ENCODE peak calls at places on chromosome 15, in nine cellular contexts. E is stimulated activated CD4-positive, alpha-beta T cell treated with anti-CD3 and anti-CD28 coated beads, Interleukin-2, amount 100 ng/mL, for 48 hours; B is brain microvascular endothelial cell; S is pulmonary artery endothelial cell; I is M059J; G is G401; W is cardiac fibroblast; D is CMK; P is memory B cell. O is an unnamed sample.

GRCh38 chr15:68517285-68517711 is 61.5 kb upstream of the CORO2B start:
- DNase-seq in E (no peak), B (no peak), S (no peak), I (no peak), G (no peak), W (no peak), D (no peak), P (no peak), O (peak)

GRCh38 chr15:64503197-64503596 is 42.8 kb downstream of the ZNF609 start:
- DNase-seq in E (no peak), B (peak), S (peak), I (peak), G (no peak), W (peak), D (no peak), P (no peak), O (peak)

GRCh38 chr15:70165811-70166284 is 68.1 kb upstream of the TLE3 start:
- DNase-seq in E (no peak), B (no peak), S (no peak), I (no peak), G (peak), W (peak), D (no peak), P (no peak), O (peak)

GRCh38 chr15:70852501-70853269 is 1.3 kb downstream of the LARP6 start:
- DNase-seq in E (no peak), B (peak), S (no peak), I (peak), G (peak), W (peak), D (no peak), P (no peak), O (peak)

GRCh38 chr15:90729266-90729665 is 12.1 kb downstream of the BLM start:
- DNase-seq in E (no peak), B (no peak), S (no peak), I (no peak), G (no peak), W (no peak), D (no peak), P (no peak), O (no peak)

GRCh38 chr15:77171568-77171967 is 100.7 kb upstream of the TSPAN3 start:
- DNase-seq in E (no peak), B (no peak), S (no peak), I (no peak), G (no peak), W (no peak), D (no peak), P (no peak), O (no peak)

GRCh38 chr15:43469867-43470266 is 23.1 kb downstream of the TP53BP1 start:
- DNase-seq in E (no peak), B (peak), S (no peak), I (no peak), G (no peak), W (peak), D (no peak), P (no peak), O (peak)

GRCh38 chr15:80461370-80462060 is 57.3 kb downstream of the ARNT2 start:
- DNase-seq in E (no peak), B (no peak), S (no peak), I (peak), G (no peak), W (no peak), D (no peak), P (no peak), O (no peak)

GRCh38 chr15:30859091-30859874 is 44.4 kb upstream of the FAN1 start:
- DNase-seq in E (no peak), B (peak), S (peak), I (peak), G (peak), W (peak), D (peak), P (no peak), O (peak)

GRCh38 chr15:101489236-101489632 is 273 bp downstream of the PCSK6 start:
- DNase-seq in E (no peak), B (no peak), S (no peak), I (no peak), G (no peak), W (peak), D (no peak), P (no peak), O (no peak)

GRCh38 chr15:74529911-74530310 is 11.1 kb upstream of the ARID3B start:
- DNase-seq in E (no peak), B (peak), S (no peak), I (peak), G (no peak), W (peak), D (no peak), P (no peak), O (peak)

GRCh38 chr15:31871887-31872281 is 158.4 kb upstream of the CHRNA7 start:
- DNase-seq in E (no peak), B (no peak), S (no peak), I (no peak), G (no peak), W (no peak), D (no peak), P (no peak), O (no peak)

GRCh38 chr15:58873267-58873666 is 60.2 kb downstream of the SLTM start:
- DNase-seq in E (no peak), B (peak), S (no peak), I (peak), G (no peak), W (peak), D (no peak), P (no peak), O (peak)

GRCh38 chr15:75049392-75049791 is 26.0 kb downstream of the PPCDC start:
- DNase-seq in E (no peak), B (no peak), S (no peak), I (no peak), G (peak), W (peak), D (no peak), P (no peak), O (no peak)

GRCh38 chr15:40927497-40928346 is 1.4 kb upstream of the DLL4 start:
- DNase-seq in E (no peak), B (no peak), S (no peak), I (no peak), G (no peak), W (no peak), D (no peak), P (no peak), O (no peak)

GRCh38 chr15:90868261-90868689 is at the start of gene FURIN:
- DNase-seq in E (no peak), B (no peak), S (no peak), I (no peak), G (no peak), W (no peak), D (no peak), P (no peak), O (no peak)

GRCh38 chr15:95604634-95605036 is 725.9 kb upstream of the NR2F2 start:
- DNase-seq in E (no peak), B (no peak), S (peak), I (peak), G (no peak), W (peak), D (no peak), P (no peak), O (peak)

GRCh38 chr15:68126415-68126814 is 72.3 kb downstream of the PIAS1 start:
- DNase-seq in E (no peak), B (no peak), S (no peak), I (no peak), G (no peak), W (peak), D (no peak), P (no peak), O (no peak)

GRCh38 chr15:69896606-69897005 is 201.1 kb downstream of the TLE3 start:
- DNase-seq in E (no peak), B (no peak), S (no peak), I (no peak), G (no peak), W (peak), D (no peak), P (no peak), O (no peak)

GRCh38 chr15:77185242-77185785 is 114.4 kb upstream of the TSPAN3 start:
- DNase-seq in E (no peak), B (no peak), S (no peak), I (no peak), G (no peak), W (peak), D (no peak), P (no peak), O (peak)

GRCh38 chr15:64247906-64248541 is 85.2 kb upstream of the PPIB start:
- DNase-seq in E (no peak), B (peak), S (peak), I (peak), G (no peak), W (peak), D (no peak), P (no peak), O (peak)

GRCh38 chr15:78075490-78076230 is 1.9 kb downstream of the TBC1D2B start:
- DNase-seq in E (no peak), B (peak), S (peak), I (peak), G (peak), W (peak), D (no peak), P (no peak), O (peak)

GRCh38 chr15:80382285-80382684 is 21.9 kb upstream of the ARNT2 start:
- DNase-seq in E (no peak), B (no peak), S (no peak), I (no peak), G (no peak), W (no peak), D (no peak), P (no peak), O (no peak)

GRCh38 chr15:88258021-88258641 is 1.6 kb upstream of the NTRK3 start:
- DNase-seq in E (no peak), B (no peak), S (no peak), I (peak), G (peak), W (no peak), D (no peak), P (no peak), O (no peak)

GRCh38 chr15:43516801-43517353 is 531 bp upstream of the MAP1A start:
- DNase-seq in E (no peak), B (peak), S (no peak), I (no peak), G (peak), W (peak), D (no peak), P (no peak), O (peak)

GRCh38 chr15:53648934-53649333 is 110.5 kb downstream of the WDR72 start:
- DNase-seq in E (no peak), B (no peak), S (no peak), I (no peak), G (no peak), W (no peak), D (no peak), P (no peak), O (no peak)

GRCh38 chr15:89847101-89847500 is 32.4 kb upstream of the ANPEP start:
- DNase-seq in E (no peak), B (no peak), S (no peak), I (no peak), G (no peak), W (no peak), D (no peak), P (no peak), O (no peak)

GRCh38 chr15:98549741-98550140 is 98.6 kb upstream of the IGF1R start:
- DNase-seq in E (no peak), B (no peak), S (no peak), I (no peak), G (no peak), W (no peak), D (no peak), P (no peak), O (no peak)

GRCh38 chr15:33310481-33311311 is at the start of gene RYR3:
- DNase-seq in E (no peak), B (peak), S (no peak), I (no peak), G (no peak), W (peak), D (no peak), P (no peak), O (peak)

GRCh38 chr15:28861031-28861534 is 12.6 kb upstream of the GOLGA6L7 start:
- DNase-seq in E (no peak), B (no peak), S (no peak), I (no peak), G (no peak), W (peak), D (no peak), P (no peak), O (no peak)

GRCh38 chr15:80770356-80770705 is 8.8 kb upstream of the CEMIP start:
- DNase-seq in E (no peak), B (no peak), S (no peak), I (no peak), G (no peak), W (peak), D (no peak), P (no peak), O (no peak)

GRCh38 chr15:34753236-34753894 is 1.4 kb downstream of the GJD2 start:
- DNase-seq in E (no peak), B (peak), S (no peak), I (peak), G (no peak), W (peak), D (peak), P (no peak), O (peak)

GRCh38 chr15:74038707-74039655 is 43.4 kb downstream of the GOLGA6A start:
- DNase-seq in E (no peak), B (peak), S (no peak), I (no peak), G (no peak), W (peak), D (no peak), P (no peak), O (peak)